ENCODE peak calls at places on chromosome 3, in eight cellular contexts. One of them, this sample, is unnamed.

GRCh38 chr3:149705416-149705815 is 46.9 kb downstream of the COMMD2 start:
- DNase-seq in amniotic stem cell: no peak
- DNase-seq in activated CD4-positive, CD25-positive, alpha-beta regulatory T cell: no peak
- DNase-seq in NCI-H460: no peak
- DNase-seq in Karpas-422: no peak
- DNase-seq in iPS DF 6.9: no peak
- DNase-seq in hypothalamus: no peak
- DNase-seq in EL: no peak
- DNase-seq in this sample: no peak

GRCh38 chr3:128006061-128006470 is 46.2 kb upstream of the SEC61A1 start:
- DNase-seq in hypothalamus: no peak
- DNase-seq in NCI-H460: no peak
- DNase-seq in EL: no peak
- DNase-seq in activated CD4-positive, CD25-positive, alpha-beta regulatory T cell: no peak
- DNase-seq in Karpas-422: no peak
- DNase-seq in amniotic stem cell: no peak
- DNase-seq in iPS DF 6.9: no peak
- DNase-seq in this sample: no peak

GRCh38 chr3:102941761-102942160 is 506.9 kb downstream of the ZPLD1 start:
- DNase-seq in hypothalamus: no peak
- DNase-seq in amniotic stem cell: no peak
- DNase-seq in EL: no peak
- DNase-seq in activated CD4-positive, CD25-positive, alpha-beta regulatory T cell: no peak
- DNase-seq in NCI-H460: no peak
- DNase-seq in iPS DF 6.9: no peak
- DNase-seq in Karpas-422: no peak
- DNase-seq in this sample: no peak

GRCh38 chr3:192062186-192062585 is 601.2 kb downstream of the PYDC2 start:
- DNase-seq in activated CD4-positive, CD25-positive, alpha-beta regulatory T cell: no peak
- DNase-seq in EL: peak
- DNase-seq in NCI-H460: no peak
- DNase-seq in iPS DF 6.9: no peak
- DNase-seq in hypothalamus: no peak
- DNase-seq in Karpas-422: no peak
- DNase-seq in amniotic stem cell: no peak
- DNase-seq in this sample: no peak

GRCh38 chr3:123071146-123071545 is 4.3 kb downstream of the PDIA5 start:
- DNase-seq in hypothalamus: no peak
- DNase-seq in EL: no peak
- DNase-seq in Karpas-422: peak
- DNase-seq in iPS DF 6.9: no peak
- DNase-seq in amniotic stem cell: no peak
- DNase-seq in activated CD4-positive, CD25-positive, alpha-beta regulatory T cell: no peak
- DNase-seq in NCI-H460: no peak
- DNase-seq in this sample: no peak

GRCh38 chr3:115469649-115470048 is 153.7 kb upstream of the GAP43 start:
- DNase-seq in iPS DF 6.9: no peak
- DNase-seq in EL: no peak
- DNase-seq in activated CD4-positive, CD25-positive, alpha-beta regulatory T cell: no peak
- DNase-seq in amniotic stem cell: no peak
- DNase-seq in hypothalamus: no peak
- DNase-seq in NCI-H460: no peak
- DNase-seq in Karpas-422: no peak
- DNase-seq in this sample: no peak

GRCh38 chr3:112811917-112812660 is 34.6 kb downstream of the CD200R1L start:
- DNase-seq in activated CD4-positive, CD25-positive, alpha-beta regulatory T cell: no peak
- DNase-seq in Karpas-422: no peak
- DNase-seq in iPS DF 6.9: no peak
- DNase-seq in hypothalamus: no peak
- DNase-seq in amniotic stem cell: no peak
- DNase-seq in NCI-H460: no peak
- DNase-seq in EL: no peak
- DNase-seq in this sample: no peak

GRCh38 chr3:178849220-178849910 is 222.2 kb downstream of the ZMAT3 start:
- DNase-seq in hypothalamus: no peak
- DNase-seq in EL: no peak
- DNase-seq in NCI-H460: no peak
- DNase-seq in iPS DF 6.9: no peak
- DNase-seq in Karpas-422: no peak
- DNase-seq in amniotic stem cell: no peak
- DNase-seq in activated CD4-positive, CD25-positive, alpha-beta regulatory T cell: no peak
- DNase-seq in this sample: no peak

GRCh38 chr3:120442975-120443517 is 7.7 kb downstream of the FSTL1 start:
- DNase-seq in activated CD4-positive, CD25-positive, alpha-beta regulatory T cell: no peak
- DNase-seq in hypothalamus: no peak
- DNase-seq in EL: peak
- DNase-seq in iPS DF 6.9: no peak
- DNase-seq in amniotic stem cell: no peak
- DNase-seq in Karpas-422: no peak
- DNase-seq in NCI-H460: no peak
- DNase-seq in this sample: no peak

GRCh38 chr3:194265505-194265892 is 85.6 kb downstream of the CPN2 start:
- DNase-seq in Karpas-422: no peak
- DNase-seq in hypothalamus: peak
- DNase-seq in amniotic stem cell: no peak
- DNase-seq in EL: peak
- DNase-seq in NCI-H460: no peak
- DNase-seq in activated CD4-positive, CD25-positive, alpha-beta regulatory T cell: no peak
- DNase-seq in iPS DF 6.9: no peak
- DNase-seq in this sample: no peak

GRCh38 chr3:173892547-173892946 is 495.0 kb downstream of the NLGN1 start:
- DNase-seq in activated CD4-positive, CD25-positive, alpha-beta regulatory T cell: no peak
- DNase-seq in hypothalamus: no peak
- DNase-seq in amniotic stem cell: no peak
- DNase-seq in iPS DF 6.9: no peak
- DNase-seq in Karpas-422: no peak
- DNase-seq in NCI-H460: no peak
- DNase-seq in EL: peak
- DNase-seq in this sample: no peak

GRCh38 chr3:69385723-69386483 is at the start of gene FRMD4B:
- DNase-seq in amniotic stem cell: no peak
- DNase-seq in EL: peak
- DNase-seq in Karpas-422: no peak
- DNase-seq in NCI-H460: peak
- DNase-seq in hypothalamus: peak
- DNase-seq in iPS DF 6.9: no peak
- DNase-seq in activated CD4-positive, CD25-positive, alpha-beta regulatory T cell: no peak
- DNase-seq in this sample: peak

GRCh38 chr3:194100856-194101390 is 35.0 kb upstream of the HES1 start:
- DNase-seq in amniotic stem cell: no peak
- DNase-seq in EL: no peak
- DNase-seq in NCI-H460: no peak
- DNase-seq in Karpas-422: peak
- DNase-seq in hypothalamus: no peak
- DNase-seq in activated CD4-positive, CD25-positive, alpha-beta regulatory T cell: no peak
- DNase-seq in iPS DF 6.9: no peak
- DNase-seq in this sample: no peak

GRCh38 chr3:58306662-58307286 is 454 bp downstream of the HTD2 start:
- DNase-seq in Karpas-422: peak
- DNase-seq in activated CD4-positive, CD25-positive, alpha-beta regulatory T cell: no peak
- DNase-seq in NCI-H460: no peak
- DNase-seq in amniotic stem cell: no peak
- DNase-seq in hypothalamus: no peak
- DNase-seq in iPS DF 6.9: no peak
- DNase-seq in EL: peak
- DNase-seq in this sample: no peak

GRCh38 chr3:36941658-36942057 is 3.2 kb downstream of the TRANK1 start:
- DNase-seq in amniotic stem cell: no peak
- DNase-seq in hypothalamus: no peak
- DNase-seq in EL: no peak
- DNase-seq in Karpas-422: no peak
- DNase-seq in activated CD4-positive, CD25-positive, alpha-beta regulatory T cell: no peak
- DNase-seq in iPS DF 6.9: no peak
- DNase-seq in NCI-H460: no peak
- DNase-seq in this sample: no peak

GRCh38 chr3:64548200-64548889 is 139.5 kb downstream of the ADAMTS9 start:
- DNase-seq in hypothalamus: no peak
- DNase-seq in iPS DF 6.9: no peak
- DNase-seq in NCI-H460: no peak
- DNase-seq in EL: no peak
- DNase-seq in amniotic stem cell: no peak
- DNase-seq in Karpas-422: no peak
- DNase-seq in activated CD4-positive, CD25-positive, alpha-beta regulatory T cell: no peak
- DNase-seq in this sample: no peak

GRCh38 chr3:141605883-141606282 is 119.1 kb downstream of the RASA2 start:
- DNase-seq in amniotic stem cell: no peak
- DNase-seq in hypothalamus: no peak
- DNase-seq in iPS DF 6.9: no peak
- DNase-seq in Karpas-422: no peak
- DNase-seq in EL: no peak
- DNase-seq in NCI-H460: no peak
- DNase-seq in activated CD4-positive, CD25-positive, alpha-beta regulatory T cell: no peak
- DNase-seq in this sample: no peak

GRCh38 chr3:39147711-39148115 is 5.7 kb downstream of the CSRNP1 start:
- DNase-seq in hypothalamus: no peak
- DNase-seq in Karpas-422: peak
- DNase-seq in NCI-H460: no peak
- DNase-seq in iPS DF 6.9: no peak
- DNase-seq in EL: peak
- DNase-seq in activated CD4-positive, CD25-positive, alpha-beta regulatory T cell: no peak
- DNase-seq in amniotic stem cell: no peak
- DNase-seq in this sample: no peak

GRCh38 chr3:187521546-187521945 is 148.6 kb downstream of the SST start:
- DNase-seq in Karpas-422: peak
- DNase-seq in amniotic stem cell: no peak
- DNase-seq in hypothalamus: no peak
- DNase-seq in activated CD4-positive, CD25-positive, alpha-beta regulatory T cell: no peak
- DNase-seq in iPS DF 6.9: no peak
- DNase-seq in EL: no peak
- DNase-seq in NCI-H460: no peak
- DNase-seq in this sample: no peak

GRCh38 chr3:17091895-17092294 is 207.1 kb downstream of the PLCL2 start:
- DNase-seq in hypothalamus: no peak
- DNase-seq in amniotic stem cell: no peak
- DNase-seq in Karpas-422: no peak
- DNase-seq in iPS DF 6.9: no peak
- DNase-seq in activated CD4-positive, CD25-positive, alpha-beta regulatory T cell: no peak
- DNase-seq in EL: peak
- DNase-seq in NCI-H460: no peak
- DNase-seq in this sample: no peak

GRCh38 chr3:147231111-147231510 is 175.2 kb downstream of the ZIC4 start:
- DNase-seq in amniotic stem cell: no peak
- DNase-seq in hypothalamus: no peak
- DNase-seq in NCI-H460: no peak
- DNase-seq in iPS DF 6.9: no peak
- DNase-seq in EL: no peak
- DNase-seq in Karpas-422: no peak
- DNase-seq in activated CD4-positive, CD25-positive, alpha-beta regulatory T cell: no peak
- DNase-seq in this sample: no peak

GRCh38 chr3:129576514-129577345 is 29.7 kb downstream of the PLXND1 start:
- DNase-seq in activated CD4-positive, CD25-positive, alpha-beta regulatory T cell: peak
- DNase-seq in amniotic stem cell: no peak
- DNase-seq in EL: no peak
- DNase-seq in NCI-H460: no peak
- DNase-seq in Karpas-422: peak
- DNase-seq in iPS DF 6.9: no peak
- DNase-seq in hypothalamus: no peak
- DNase-seq in this sample: no peak

GRCh38 chr3:171465768-171466167 is 5.6 kb upstream of the TNIK start:
- DNase-seq in iPS DF 6.9: no peak
- DNase-seq in Karpas-422: no peak
- DNase-seq in hypothalamus: no peak
- DNase-seq in EL: no peak
- DNase-seq in NCI-H460: no peak
- DNase-seq in amniotic stem cell: no peak
- DNase-seq in activated CD4-positive, CD25-positive, alpha-beta regulatory T cell: no peak
- DNase-seq in this sample: no peak

GRCh38 chr3:172102883-172103310 is 63.5 kb downstream of the FNDC3B start:
- DNase-seq in amniotic stem cell: no peak
- DNase-seq in iPS DF 6.9: no peak
- DNase-seq in hypothalamus: no peak
- DNase-seq in activated CD4-positive, CD25-positive, alpha-beta regulatory T cell: no peak
- DNase-seq in Karpas-422: no peak
- DNase-seq in NCI-H460: no peak
- DNase-seq in EL: no peak
- DNase-seq in this sample: no peak

GRCh38 chr3:55765398-55765797 is 278.3 kb upstream of the WNT5A start:
- DNase-seq in NCI-H460: no peak
- DNase-seq in EL: no peak
- DNase-seq in Karpas-422: no peak
- DNase-seq in iPS DF 6.9: no peak
- DNase-seq in hypothalamus: no peak
- DNase-seq in activated CD4-positive, CD25-positive, alpha-beta regulatory T cell: no peak
- DNase-seq in amniotic stem cell: no peak
- DNase-seq in this sample: no peak

GRCh38 chr3:169861871-169862270 is 7.9 kb downstream of the LRRC31 start:
- DNase-seq in Karpas-422: no peak
- DNase-seq in hypothalamus: no peak
- DNase-seq in iPS DF 6.9: peak
- DNase-seq in NCI-H460: no peak
- DNase-seq in EL: no peak
- DNase-seq in activated CD4-positive, CD25-positive, alpha-beta regulatory T cell: no peak
- DNase-seq in amniotic stem cell: no peak
- DNase-seq in this sample: no peak

GRCh38 chr3:27431116-27431515 is 53.1 kb downstream of the SLC4A7 start:
- DNase-seq in hypothalamus: no peak
- DNase-seq in Karpas-422: no peak
- DNase-seq in iPS DF 6.9: no peak
- DNase-seq in EL: peak
- DNase-seq in activated CD4-positive, CD25-positive, alpha-beta regulatory T cell: no peak
- DNase-seq in NCI-H460: no peak
- DNase-seq in amniotic stem cell: peak
- DNase-seq in this sample: no peak

GRCh38 chr3:197281849-197282248 is 16.6 kb downstream of the DLG1 start:
- DNase-seq in EL: no peak
- DNase-seq in iPS DF 6.9: no peak
- DNase-seq in activated CD4-positive, CD25-positive, alpha-beta regulatory T cell: no peak
- DNase-seq in Karpas-422: no peak
- DNase-seq in amniotic stem cell: no peak
- DNase-seq in hypothalamus: no peak
- DNase-seq in NCI-H460: no peak
- DNase-seq in this sample: no peak

GRCh38 chr3:147956615-147957014 is 547.5 kb downstream of the ZIC1 start:
- DNase-seq in Karpas-422: no peak
- DNase-seq in hypothalamus: no peak
- DNase-seq in NCI-H460: no peak
- DNase-seq in iPS DF 6.9: no peak
- DNase-seq in activated CD4-positive, CD25-positive, alpha-beta regulatory T cell: no peak
- DNase-seq in amniotic stem cell: no peak
- DNase-seq in EL: no peak
- DNase-seq in this sample: no peak

GRCh38 chr3:65666426-65667091 is 372.2 kb downstream of the MAGI1 start:
- DNase-seq in EL: peak
- DNase-seq in iPS DF 6.9: no peak
- DNase-seq in hypothalamus: no peak
- DNase-seq in amniotic stem cell: no peak
- DNase-seq in activated CD4-positive, CD25-positive, alpha-beta regulatory T cell: no peak
- DNase-seq in NCI-H460: no peak
- DNase-seq in Karpas-422: no peak
- DNase-seq in this sample: no peak

This sample was measured in NCI-H1930.